ENCODE peak calls at places on chromosomes 6 and 20, in six cellular contexts. X, M, C, G, D and E are unnamed samples. For H3K36me3, the result is how much of the 10 kb centered on the place peaks cover.

GRCh38 chr6:13395272-13396237 is 67.2 kb upstream of the TBC1D7 start:
- DNase-seq in X (no peak), M (peak), C (peak), G (no peak), D (peak), E (peak)

GRCh38 chr6:149080511-149080910 is 237.0 kb upstream of the TAB2 start:
- DNase-seq in X (no peak), M (no peak), C (no peak), G (no peak), D (no peak), E (no peak)

GRCh38 chr6:111980168-111980567 is 73.7 kb upstream of the CCN6 start:
- DNase-seq in X (no peak), M (peak), C (no peak), G (no peak), D (no peak), E (no peak)

GRCh38 chr6:30707281-30707850 is 9.7 kb downstream of the MDC1 start:
- DNase-seq in X (no peak), M (no peak), C (no peak), G (no peak), D (no peak), E (peak)

GRCh38 chr6:165729307-165729936 is 66.4 kb upstream of the PDE10A start:
- DNase-seq in X (no peak), M (no peak), C (peak), G (peak), D (peak), E (peak)

GRCh38 chr20:44432618-44433577 is 42.8 kb upstream of the TTPAL start:
- DNase-seq in X (no peak), M (no peak), C (no peak), G (no peak), D (no peak), E (no peak)

GRCh38 chr6:32224696-32225095 is 829 bp upstream of the NOTCH4 start:
- DNase-seq in X (no peak), M (no peak), C (no peak), G (no peak), D (no peak), E (peak)

GRCh38 chr6:157741889-157742615 is 81.0 kb upstream of the SNX9 start:
- DNase-seq in X (no peak), M (peak), C (no peak), G (no peak), D (peak), E (no peak)

GRCh38 chr6:116561377-116562018 is 7.9 kb downstream of the CALHM4 start:
- DNase-seq in X (peak), M (peak), C (peak), G (peak), D (peak), E (peak)

GRCh38 chr6:113732384-113732966 is 124.7 kb upstream of the MARCKS start:
- DNase-seq in X (no peak), M (peak), C (peak), G (no peak), D (peak), E (no peak)

GRCh38 chr6:116764961-116765841 is at the start of gene FAM162B:
- DNase-seq in X (no peak), M (peak), C (peak), G (peak), D (peak), E (no peak)

GRCh38 chr20:32763202-32763999 is 1.2 kb downstream of the DNMT3B start:
- DNase-seq in X (no peak), M (no peak), C (peak), G (peak), D (no peak), E (no peak)

GRCh38 chr20:4053516-4053919 is 38.2 kb upstream of the RNF24 start:
- DNase-seq in X (no peak), M (no peak), C (no peak), G (no peak), D (no peak), E (no peak)

GRCh38 chr6:28758046-28758817 is 165.6 kb downstream of the TRIM27 start:
- DNase-seq in X (no peak), M (no peak), C (no peak), G (peak), D (peak), E (peak)

GRCh38 chr20:21202284-21202683 is 76.4 kb downstream of the KIZ start:
- DNase-seq in X (no peak), M (no peak), C (no peak), G (no peak), D (no peak), E (no peak)

GRCh38 chr6:77038801-77039200 is 424.5 kb downstream of the HTR1B start:
- DNase-seq in X (no peak), M (no peak), C (no peak), G (no peak), D (no peak), E (no peak)

GRCh38 chr20:25469558-25469957 is 62.1 kb downstream of the GINS1 start:
- DNase-seq in X (no peak), M (no peak), C (no peak), G (no peak), D (no peak), E (no peak)

GRCh38 chr20:25465398-25465797 is 57.9 kb downstream of the GINS1 start:
- DNase-seq in X (no peak), M (no peak), C (no peak), G (no peak), D (no peak), E (no peak)

GRCh38 chr20:25468126-25469075 is 60.9 kb downstream of the GINS1 start:
- DNase-seq in X (no peak), M (no peak), C (no peak), G (no peak), D (no peak), E (no peak)

GRCh38 chr20:25466846-25467245 is 59.4 kb downstream of the GINS1 start:
- DNase-seq in X (no peak), M (no peak), C (no peak), G (no peak), D (no peak), E (no peak)

GRCh38 chr20:25467441-25467840 is 60.0 kb downstream of the GINS1 start:
- DNase-seq in X (no peak), M (no peak), C (no peak), G (no peak), D (no peak), E (no peak)
- H3K36me3 ChIP-seq in X (under half), M (under half), C (half or more), G (under half), D (under half), E (under half)

DNA sequence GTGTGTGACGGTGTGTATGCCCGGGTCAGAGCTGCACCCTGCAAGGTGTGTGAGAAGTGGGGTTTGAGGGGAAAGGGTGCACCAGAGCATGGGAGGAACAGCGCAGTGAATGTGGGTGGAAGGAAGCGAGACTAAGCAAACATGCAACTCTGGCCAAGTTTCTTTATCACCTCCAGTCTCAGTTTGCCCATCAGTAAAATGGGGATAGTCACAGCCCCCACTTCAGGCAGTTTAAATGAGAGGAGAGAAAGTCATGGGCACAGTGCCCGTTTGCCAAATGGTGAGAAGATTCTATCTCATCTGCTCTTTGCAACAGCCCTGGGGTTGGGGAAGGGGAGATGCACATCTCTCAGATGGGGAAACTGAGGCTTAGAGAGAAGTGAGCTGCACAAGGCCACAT is 12.8 kb upstream of the VSTM2L start:
- DNase-seq in X (no peak), M (no peak), C (no peak), G (no peak), D (no peak), E (peak)
- H3K4me3 ChIP-seq in X (no peak), M (no peak), C (no peak), G (no peak), D (no peak), E (no peak)

GRCh38 chr6:89335164-89335563 is 17.4 kb downstream of the UBE2J1 start:
- DNase-seq in X (no peak), M (no peak), C (no peak), G (no peak), D (no peak), E (no peak)
- H3K36me3 ChIP-seq in X (half or more), M (half or more), C (under half), G (under half), D (under half), E (under half)

DNA sequence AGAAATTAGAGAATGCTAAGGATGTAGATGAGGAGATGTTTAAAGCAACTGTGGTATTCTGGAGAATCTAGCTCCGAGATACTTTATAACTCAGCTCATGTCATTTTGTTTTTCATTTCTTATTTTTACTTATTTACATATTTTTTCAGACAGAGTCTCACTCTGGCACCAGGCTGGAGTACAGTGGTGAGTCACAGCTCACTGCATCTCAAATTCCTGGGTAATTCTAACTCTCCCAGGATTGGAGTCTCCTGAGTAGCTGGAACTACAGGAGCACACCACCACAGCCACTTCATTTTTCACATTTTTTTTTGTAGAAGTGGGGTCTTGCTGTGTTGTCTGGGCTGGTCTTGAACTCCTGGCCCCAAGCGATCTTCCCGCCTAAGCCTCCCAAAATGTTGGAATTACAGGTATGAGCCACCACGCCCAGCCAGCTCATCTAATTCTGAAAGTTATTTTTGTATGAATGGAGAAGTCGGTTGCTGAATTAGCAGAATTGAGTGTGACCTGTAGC is 94.3 kb upstream of the FAM8A1 start:
- DNase-seq in X (no peak), M (no peak), C (no peak), G (no peak), D (no peak), E (no peak)
- H3K4me3 ChIP-seq in X (no peak), M (no peak), C (no peak), G (no peak), D (no peak), E (no peak)

GRCh38 chr20:47282864-47283263 is 73.6 kb downstream of the ZMYND8 start:
- DNase-seq in X (no peak), M (no peak), C (no peak), G (no peak), D (no peak), E (no peak)

GRCh38 chr20:47278907-47279348 is 77.6 kb downstream of the ZMYND8 start:
- DNase-seq in X (no peak), M (no peak), C (no peak), G (no peak), D (no peak), E (no peak)

GRCh38 chr20:47280668-47281067 is 75.8 kb downstream of the ZMYND8 start:
- DNase-seq in X (no peak), M (no peak), C (no peak), G (no peak), D (no peak), E (no peak)

GRCh38 chr20:47281376-47281775 is 75.1 kb downstream of the ZMYND8 start:
- DNase-seq in X (no peak), M (no peak), C (no peak), G (no peak), D (no peak), E (no peak)

DNA sequence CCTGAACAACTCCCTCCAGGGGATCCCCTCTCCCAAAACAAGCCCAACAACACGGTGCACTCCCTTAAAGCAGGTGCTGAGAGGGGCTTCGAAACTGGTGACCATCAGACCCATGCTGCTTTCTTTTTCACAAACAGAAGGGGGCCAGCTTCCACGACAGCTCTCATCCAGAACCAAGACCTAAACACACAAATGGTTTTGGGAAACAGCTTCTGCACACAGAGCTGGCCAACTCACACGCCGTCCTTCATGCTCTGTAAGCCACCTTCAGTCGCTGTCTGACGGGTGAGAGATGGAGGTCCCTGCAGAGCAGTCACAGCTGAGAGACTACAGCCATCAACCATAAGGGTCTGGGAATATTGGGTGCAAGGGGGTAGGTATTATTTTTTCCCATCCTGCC is 76.3 kb downstream of the ZMYND8 start:
- DNase-seq in X (no peak), M (no peak), C (no peak), G (no peak), D (no peak), E (no peak)
- H3K36me3 ChIP-seq in X (half or more), M (half or more), C (under half), G (half or more), D (under half), E (half or more)

DNA sequence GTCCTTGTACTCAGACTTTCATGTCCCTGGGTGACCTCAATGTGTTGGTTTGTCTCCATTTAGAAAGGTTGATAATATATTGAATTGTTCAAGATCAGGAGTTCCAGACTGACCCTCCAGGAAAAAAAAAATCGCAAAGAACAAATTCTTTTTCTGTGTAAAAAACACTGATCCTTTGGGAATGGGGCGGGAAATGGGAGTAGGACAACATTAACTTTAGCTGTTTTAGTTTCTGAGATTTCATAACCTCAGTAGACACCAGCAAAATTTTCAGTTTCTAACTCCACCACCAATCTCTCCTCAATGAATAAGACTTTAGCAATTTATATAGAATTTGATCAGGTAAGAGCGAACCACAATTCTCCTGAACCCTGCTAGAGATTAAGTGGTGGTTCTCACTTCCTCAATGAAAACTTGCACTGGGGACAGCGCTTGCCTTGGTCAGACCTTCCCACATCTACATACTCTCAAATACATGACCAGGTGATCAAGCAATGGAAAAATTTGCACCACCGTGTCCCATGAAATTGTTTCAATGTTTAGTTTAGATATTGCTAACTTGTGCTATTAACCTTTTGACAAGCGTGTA is 231.2 kb upstream of the PLN start:
- DNase-seq in X (no peak), M (no peak), C (no peak), G (no peak), D (no peak), E (no peak)
- H3K4me3 ChIP-seq in X (no peak), M (peak), C (no peak), G (no peak), D (no peak), E (no peak)

GRCh38 chr20:22402550-22402949 is 181.8 kb downstream of the FOXA2 start:
- DNase-seq in X (no peak), M (no peak), C (no peak), G (no peak), D (no peak), E (no peak)

GRCh38 chr20:22404609-22405170 is 179.7 kb downstream of the FOXA2 start:
- DNase-seq in X (no peak), M (no peak), C (no peak), G (no peak), D (no peak), E (no peak)

GRCh38 chr20:22407237-22408193 is 176.9 kb downstream of the FOXA2 start:
- DNase-seq in X (no peak), M (no peak), C (no peak), G (no peak), D (no peak), E (no peak)

GRCh38 chr20:22402990-22403859 is 181.1 kb downstream of the FOXA2 start:
- DNase-seq in X (no peak), M (no peak), C (no peak), G (peak), D (no peak), E (no peak)

DNA sequence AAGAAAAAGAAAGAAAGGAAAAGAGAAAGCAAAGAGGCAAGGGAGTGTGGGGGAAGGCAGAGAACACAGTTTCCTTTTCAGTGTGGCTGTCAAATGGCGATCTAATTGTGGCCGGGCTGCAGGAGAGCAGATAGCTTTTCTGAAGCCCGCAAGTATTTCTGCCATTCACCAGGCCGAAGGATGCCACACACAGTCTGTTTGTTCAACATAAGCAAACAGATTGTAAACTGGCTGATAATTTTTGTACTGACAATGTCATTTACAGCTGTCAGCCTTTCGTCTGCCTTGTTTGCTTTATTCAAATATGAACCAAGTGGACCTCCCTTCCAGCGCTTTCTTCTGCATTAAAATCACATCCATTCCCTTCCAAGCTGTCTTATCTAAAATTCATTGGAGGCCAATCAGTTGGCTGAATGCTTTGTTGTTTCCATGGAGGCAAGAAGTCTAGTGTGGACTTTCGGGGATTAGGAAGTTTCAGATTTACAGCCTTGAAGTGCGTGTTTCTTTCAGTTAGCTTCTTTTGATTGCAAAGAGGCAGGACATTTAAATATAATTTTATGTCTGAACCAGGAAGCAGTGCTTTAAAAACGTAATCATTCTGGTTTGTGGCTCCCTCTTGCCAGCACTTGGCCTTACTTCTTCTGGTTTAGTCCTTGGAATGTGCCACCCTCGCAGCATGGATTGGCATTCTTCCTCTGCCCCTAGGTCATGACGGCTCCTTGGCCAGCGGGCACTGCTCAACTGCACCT is 180.3 kb downstream of the FOXA2 start:
- DNase-seq in X (no peak), M (no peak), C (no peak), G (peak), D (no peak), E (no peak)
- H3K36me3 ChIP-seq in X (under half), M (under half), C (under half), G (under half), D (under half), E (under half)

GRCh38 chr20:25497586-25498279 is 87.6 kb downstream of the NINL start:
- DNase-seq in X (no peak), M (no peak), C (no peak), G (no peak), D (no peak), E (no peak)
- H3K4me3 ChIP-seq in X (no peak), M (no peak), C (no peak), G (no peak), D (no peak), E (no peak)